ENCODE peak calls at places on chromosomes 4 and X, in six cellular contexts. U, T, J, X, M and A are unnamed samples.
A peak's percentile ranks its signal among the peaks of the same experiment; 100 is the strongest.

GRCh38 chr4:156321203-156321602 is 367.5 kb upstream of the CTSO start:
- DNase-seq in U (no peak), T (no peak), J (no peak), X (no peak), M (no peak), A (no peak)

GRCh38 chr4:176469546-176469945 is 149.8 kb downstream of the SPCS3 start:
- DNase-seq in U (no peak), T (no peak), J (no peak), X (no peak), M (no peak), A (no peak)

GRCh38 chrX:81120936-81121351 is 80.8 kb downstream of the HMGN5 start:
- DNase-seq in U (peak; percentile 69), T (peak; percentile 66), J (peak; percentile 78), X (peak; percentile 74), M (no peak), A (no peak)

GRCh38 chr4:122865421-122865820 is 38.8 kb downstream of the FGF2 start:
- DNase-seq in U (no peak), T (no peak), J (no peak), X (no peak), M (no peak), A (no peak)

GRCh38 chrX:39983715-39984114 is 114.0 kb downstream of the BCOR start:
- DNase-seq in U (no peak), T (no peak), J (no peak), X (no peak), M (no peak), A (no peak)

GRCh38 chr4:71186566-71187398 is 152.0 kb upstream of the SLC4A4 start:
- DNase-seq in U (peak; percentile 78), T (peak; percentile 91), J (peak; percentile 55), X (peak; percentile 82), M (no peak), A (peak; percentile 84)

GRCh38 chrX:118756111-118756510 is 28.7 kb downstream of the IL13RA1 start:
- DNase-seq in U (no peak), T (no peak), J (no peak), X (no peak), M (no peak), A (no peak)

GRCh38 chr4:117491531-117491930 is 406.2 kb upstream of the TRAM1L1 start:
- DNase-seq in U (no peak), T (no peak), J (no peak), X (no peak), M (no peak), A (no peak)

GRCh38 chrX:11792461-11793421 is 34.7 kb downstream of the MSL3 start:
- DNase-seq in U (no peak), T (no peak), J (peak; percentile 78), X (no peak), M (no peak), A (no peak)

GRCh38 chr4:174564529-174564928 is 42.2 kb upstream of the HPGD start:
- DNase-seq in U (no peak), T (no peak), J (no peak), X (no peak), M (no peak), A (no peak)

GRCh38 chr4:71595576-71596108 is 188.2 kb downstream of the GC start:
- DNase-seq in U (no peak), T (no peak), J (no peak), X (no peak), M (no peak), A (no peak)

GRCh38 chrX:121307441-121307840 is 260.0 kb downstream of the GLUD2 start:
- DNase-seq in U (no peak), T (no peak), J (peak; percentile 84), X (no peak), M (no peak), A (no peak)

GRCh38 chrX:30643313-30643821 is 9.9 kb upstream of the GK start:
- DNase-seq in U (no peak), T (no peak), J (no peak), X (no peak), M (no peak), A (no peak)

GRCh38 chr4:152460488-152460887 is 75.4 kb downstream of the FBXW7 start:
- DNase-seq in U (peak; percentile 19), T (no peak), J (peak; percentile 64), X (no peak), M (no peak), A (no peak)

GRCh38 chr4:2258091-2259035 is 3.5 kb downstream of the MXD4 start:
- DNase-seq in U (no peak), T (no peak), J (no peak), X (peak; percentile 39), M (no peak), A (peak; percentile 79)

GRCh38 chr4:145781306-145781705 is 101.4 kb downstream of the C4orf51 start:
- DNase-seq in U (no peak), T (no peak), J (no peak), X (no peak), M (no peak), A (no peak)

GRCh38 chr4:1170805-1171305 is 1.5 kb downstream of the SPON2 start:
- DNase-seq in U (no peak), T (no peak), J (no peak), X (no peak), M (no peak), A (peak; percentile 77)

GRCh38 chrX:136767104-136767941 is 13.4 kb downstream of the ARHGEF6 start:
- DNase-seq in U (peak; percentile 57), T (peak; percentile 61), J (peak; percentile 68), X (peak; percentile 84), M (no peak), A (peak; percentile 93)

GRCh38 chrX:42070866-42071265 is 147.5 kb upstream of the CASK start:
- DNase-seq in U (no peak), T (no peak), J (no peak), X (no peak), M (no peak), A (no peak)

GRCh38 chr4:8651661-8652180 is 59.2 kb downstream of the CPZ start:
- DNase-seq in U (no peak), T (no peak), J (no peak), X (peak; percentile 36), M (no peak), A (peak; percentile 70)

GRCh38 chrX:7996414-7996813 is 69.2 kb upstream of the PNPLA4 start:
- DNase-seq in U (peak; percentile 36), T (peak; percentile 65), J (peak; percentile 28), X (peak; percentile 62), M (no peak), A (no peak)

GRCh38 chr4:150308824-150309472 is 230.7 kb downstream of the DCLK2 start:
- DNase-seq in U (no peak), T (no peak), J (no peak), X (no peak), M (no peak), A (no peak)

GRCh38 chr4:8534129-8534528 is 46.1 kb upstream of the GPR78 start:
- DNase-seq in U (peak; percentile 89), T (peak; percentile 8), J (peak; percentile 90), X (peak; percentile 81), M (peak; percentile 39), A (no peak)

GRCh38 chr4:17065821-17066220 is 167.4 kb upstream of the LDB2 start:
- DNase-seq in U (no peak), T (no peak), J (no peak), X (no peak), M (no peak), A (no peak)

GRCh38 chr4:17066241-17066640 is 167.8 kb upstream of the LDB2 start:
- DNase-seq in U (no peak), T (no peak), J (no peak), X (no peak), M (no peak), A (no peak)

GRCh38 chr4:17066972-17067371 is 168.5 kb upstream of the LDB2 start:
- DNase-seq in U (peak; percentile 31), T (no peak), J (no peak), X (no peak), M (no peak), A (no peak)

GRCh38 chr4:17064959-17065358 is 166.5 kb upstream of the LDB2 start:
- DNase-seq in U (no peak), T (no peak), J (no peak), X (no peak), M (no peak), A (no peak)

GRCh38 chr4:17063870-17064269 is 165.4 kb upstream of the LDB2 start:
- DNase-seq in U (no peak), T (no peak), J (no peak), X (no peak), M (no peak), A (no peak)
- H3K4me1 ChIP-seq in U (peaks cover 18% of the 10 kb centered on the region), T (no peaks in the 10 kb centered on the region), J (no peaks in the 10 kb centered on the region), X (no peaks in the 10 kb centered on the region), M (no peaks in the 10 kb centered on the region), A (no peaks in the 10 kb centered on the region)

DNA sequence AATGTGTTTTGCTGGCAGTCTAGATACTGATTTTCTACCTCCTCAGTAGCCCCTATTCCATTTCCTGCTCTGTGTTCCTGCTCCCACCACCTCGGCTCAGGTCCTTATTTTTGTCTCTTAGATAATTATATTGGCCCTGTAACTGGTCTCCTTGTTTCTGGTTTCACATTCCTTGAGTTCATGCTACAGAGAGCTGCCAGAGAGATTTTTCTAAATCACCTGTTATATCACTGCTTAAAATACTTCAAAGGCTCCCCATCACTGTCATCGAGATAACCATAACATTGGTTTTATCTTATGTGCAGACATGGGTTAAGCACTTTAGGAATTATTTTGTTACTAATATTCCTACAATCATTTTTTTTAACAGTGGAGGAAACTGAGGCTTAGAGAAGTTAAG is 9.6 kb downstream of the SYNPO2 start:
- DNase-seq in U (no peak), T (peak; percentile 20), J (no peak), X (no peak), M (no peak), A (no peak)
- H3K27ac ChIP-seq in U (no peak overlapping the region), T (peak overlapping the region; percentile 92), J (no peak overlapping the region), X (no peak overlapping the region), M (no peak overlapping the region), A (no peak overlapping the region)

DNA sequence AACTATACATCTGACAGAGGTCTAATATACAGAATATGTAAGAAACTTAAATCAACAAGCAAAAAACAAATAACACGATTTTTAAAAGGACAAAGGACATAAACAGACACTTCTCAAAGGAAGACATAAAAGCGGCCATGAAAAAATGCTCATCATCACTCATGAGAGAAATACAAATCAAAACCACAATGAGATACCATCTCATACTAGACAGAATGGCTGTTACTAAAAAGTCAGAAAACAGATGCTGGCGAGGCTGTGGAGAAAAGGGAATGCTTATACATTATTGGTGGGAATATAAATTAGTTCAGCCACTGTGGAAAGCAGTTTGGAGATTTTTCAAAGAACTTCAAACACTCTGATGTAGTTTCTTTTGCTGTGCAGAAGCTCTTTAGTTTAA is 33.5 kb downstream of the FAM241A start:
- DNase-seq in U (no peak), T (no peak), J (no peak), X (no peak), M (no peak), A (no peak)
- H3K4me1 ChIP-seq in U (no peaks in the 10 kb centered on the region), T (no peaks in the 10 kb centered on the region), J (no peaks in the 10 kb centered on the region), X (no peaks in the 10 kb centered on the region), M (peaks cover 22% of the 10 kb centered on the region), A (no peaks in the 10 kb centered on the region)

GRCh38 chrX:67610282-67610681 is 66.5 kb downstream of the AR start:
- DNase-seq in U (no peak), T (no peak), J (peak; percentile 54), X (no peak), M (no peak), A (no peak)

GRCh38 chrX:67601771-67602170 is 58.0 kb downstream of the AR start:
- DNase-seq in U (no peak), T (no peak), J (no peak), X (no peak), M (no peak), A (no peak)

GRCh38 chrX:67599532-67599931 is 55.7 kb downstream of the AR start:
- DNase-seq in U (no peak), T (no peak), J (no peak), X (no peak), M (no peak), A (no peak)

GRCh38 chrX:67607436-67607835 is 63.6 kb downstream of the AR start:
- DNase-seq in U (no peak), T (no peak), J (no peak), X (no peak), M (no peak), A (no peak)

GRCh38 chrX:67604979-67605703 is 61.3 kb downstream of the AR start:
- DNase-seq in U (peak; percentile 25), T (no peak), J (peak; percentile 73), X (no peak), M (no peak), A (no peak)
- H3K27ac ChIP-seq in U (peak overlapping the region; percentile 35), T (no peak overlapping the region), J (peak overlapping the region; percentile 16), X (peak overlapping the region; percentile 86), M (no peak overlapping the region), A (no peak overlapping the region)